ENCODE peak calls at places on chromosomes 4 and X, in nine cellular contexts. N, V, A, C, I, H, P, Z and Y are unnamed samples.

GRCh38 chr4:5037553-5038551 is 13.4 kb upstream of the STK32B start:
- DNase-seq in N (peak; percentile 71), V (peak; percentile 96), A (peak; percentile 93), C (no peak), I (no peak), H (peak; percentile 96), P (no peak), Z (no peak), Y (peak; percentile 98)

GRCh38 chr4:123421227-123421941 is 24.8 kb downstream of the SPRY1 start:
- DNase-seq in N (no peak), V (no peak), A (no peak), C (no peak), I (no peak), H (no peak), P (no peak), Z (no peak), Y (no peak)

GRCh38 chr4:89434364-89434988 is 126.9 kb upstream of the GPRIN3 start:
- DNase-seq in N (no peak), V (no peak), A (peak; percentile 54), C (no peak), I (peak; percentile 6), H (peak; percentile 1), P (no peak), Z (no peak), Y (no peak)

GRCh38 chr4:188428935-188429334 is 289.7 kb downstream of the TRIML1 start:
- DNase-seq in N (no peak), V (no peak), A (peak; percentile 71), C (no peak), I (no peak), H (no peak), P (no peak), Z (no peak), Y (no peak)

GRCh38 chr4:139458543-139458942 is 4.6 kb downstream of the RAB33B start:
- DNase-seq in N (no peak), V (no peak), A (no peak), C (no peak), I (no peak), H (no peak), P (no peak), Z (no peak), Y (no peak)

GRCh38 chr4:11106190-11106589 is 322.5 kb downstream of the HS3ST1 start:
- DNase-seq in N (no peak), V (no peak), A (peak; percentile 66), C (no peak), I (no peak), H (no peak), P (no peak), Z (no peak), Y (no peak)

GRCh38 chr4:38069271-38069760 is 109.1 kb downstream of the PTTG2 start:
- DNase-seq in N (no peak), V (no peak), A (peak; percentile 16), C (peak; percentile 73), I (no peak), H (no peak), P (no peak), Z (no peak), Y (no peak)

GRCh38 chr4:153520871-153521329 is 54.7 kb downstream of the TMEM131L start:
- DNase-seq in N (no peak), V (no peak), A (no peak), C (no peak), I (peak; percentile 61), H (no peak), P (no peak), Z (no peak), Y (no peak)

GRCh38 chrX:124441971-124442370 is 95.6 kb downstream of the SH2D1A start:
- DNase-seq in N (no peak), V (no peak), A (no peak), C (no peak), I (no peak), H (no peak), P (no peak), Z (no peak), Y (no peak)

GRCh38 chr4:152719856-152720556 is 40.2 kb upstream of the TMEM154 start:
- DNase-seq in N (no peak), V (no peak), A (no peak), C (no peak), I (no peak), H (no peak), P (no peak), Z (no peak), Y (no peak)

GRCh38 chr4:128653514-128654420 is 155.7 kb upstream of the JADE1 start:
- DNase-seq in N (no peak), V (no peak), A (no peak), C (peak; percentile 59), I (no peak), H (no peak), P (no peak), Z (no peak), Y (no peak)

GRCh38 chrX:55007633-55008032 is 7.5 kb downstream of the APEX2 start:
- DNase-seq in N (peak; percentile 9), V (no peak), A (peak; percentile 74), C (peak; percentile 41), I (no peak), H (peak; percentile 3), P (no peak), Z (no peak), Y (no peak)

GRCh38 chr4:188110741-188111458 is 1.5 kb upstream of the TRIML2 start:
- DNase-seq in N (no peak), V (no peak), A (peak; percentile 54), C (no peak), I (no peak), H (no peak), P (no peak), Z (no peak), Y (no peak)

GRCh38 chr4:142696334-142697122 is 149.6 kb downstream of the INPP4B start:
- DNase-seq in N (no peak), V (no peak), A (no peak), C (no peak), I (peak; percentile 75), H (no peak), P (peak; percentile 35), Z (no peak), Y (no peak)

DNA sequence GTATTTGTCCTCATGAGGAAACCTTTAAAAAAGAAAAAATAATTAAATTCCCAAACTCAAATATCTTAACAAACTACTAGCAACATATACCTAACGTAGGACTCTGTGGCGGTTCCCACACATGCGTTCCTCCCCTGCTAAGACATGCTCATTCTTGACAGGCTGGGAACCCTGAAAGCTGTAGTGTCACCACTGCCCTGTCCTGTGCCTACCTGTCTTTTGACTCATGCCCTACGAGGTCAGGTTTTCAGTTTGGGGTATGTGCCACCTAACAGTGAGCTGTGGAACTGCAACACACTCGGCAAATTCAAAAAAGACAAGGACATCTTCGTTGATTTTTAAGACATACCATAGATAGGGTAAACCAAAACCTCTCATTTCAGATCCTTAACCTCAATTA is 17.8 kb downstream of the IDS start:
- DNase-seq in N (no peak), V (no peak), A (peak; percentile 33), C (no peak), I (no peak), H (no peak), P (no peak), Z (no peak), Y (no peak)
- TF ChIP-seq CTCF in N (peak; percentile 23), V (no peak), A (peak; percentile 31), C (no peak), I (peak; percentile 32), H (peak; percentile 28), P (no peak), Z (peak; percentile 28), Y (no peak)

DNA sequence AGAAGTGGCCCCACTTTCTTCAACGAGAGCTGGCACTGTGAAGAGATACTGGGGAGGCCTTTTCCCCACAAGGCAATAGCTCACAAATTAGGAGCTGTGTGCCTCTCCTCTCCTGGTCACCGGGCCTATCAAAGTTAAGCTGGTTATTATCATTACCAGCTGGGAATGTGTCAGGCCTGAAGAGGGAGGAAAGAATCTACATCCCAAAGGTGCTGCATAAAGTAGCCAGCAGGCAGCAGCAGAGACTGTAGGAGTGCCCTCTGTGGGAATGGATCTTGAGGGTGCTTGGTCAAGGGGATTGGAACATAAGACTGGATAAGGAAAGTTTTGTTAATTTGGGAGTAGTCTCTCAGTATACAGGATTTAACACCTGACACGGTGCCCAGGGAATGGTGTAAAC is 9.1 kb upstream of the TMPRSS11D start:
- DNase-seq in N (no peak), V (no peak), A (no peak), C (no peak), I (no peak), H (no peak), P (no peak), Z (no peak), Y (no peak)
- TF ChIP-seq CTCF in N (peak; percentile 38), V (peak; percentile 19), A (no peak), C (no peak), I (peak; percentile 21), H (peak; percentile 38), P (no peak), Z (no peak), Y (peak; percentile 16)

GRCh38 chr4:132332932-132333722 is 816.0 kb upstream of the PCDH10 start:
- DNase-seq in N (no peak), V (no peak), A (peak; percentile 28), C (no peak), I (no peak), H (no peak), P (no peak), Z (no peak), Y (no peak)
- TF ChIP-seq CTCF in N (no peak), V (no peak), A (no peak), C (no peak), I (peak; percentile 38), H (no peak), P (no peak), Z (no peak), Y (no peak)

DNA sequence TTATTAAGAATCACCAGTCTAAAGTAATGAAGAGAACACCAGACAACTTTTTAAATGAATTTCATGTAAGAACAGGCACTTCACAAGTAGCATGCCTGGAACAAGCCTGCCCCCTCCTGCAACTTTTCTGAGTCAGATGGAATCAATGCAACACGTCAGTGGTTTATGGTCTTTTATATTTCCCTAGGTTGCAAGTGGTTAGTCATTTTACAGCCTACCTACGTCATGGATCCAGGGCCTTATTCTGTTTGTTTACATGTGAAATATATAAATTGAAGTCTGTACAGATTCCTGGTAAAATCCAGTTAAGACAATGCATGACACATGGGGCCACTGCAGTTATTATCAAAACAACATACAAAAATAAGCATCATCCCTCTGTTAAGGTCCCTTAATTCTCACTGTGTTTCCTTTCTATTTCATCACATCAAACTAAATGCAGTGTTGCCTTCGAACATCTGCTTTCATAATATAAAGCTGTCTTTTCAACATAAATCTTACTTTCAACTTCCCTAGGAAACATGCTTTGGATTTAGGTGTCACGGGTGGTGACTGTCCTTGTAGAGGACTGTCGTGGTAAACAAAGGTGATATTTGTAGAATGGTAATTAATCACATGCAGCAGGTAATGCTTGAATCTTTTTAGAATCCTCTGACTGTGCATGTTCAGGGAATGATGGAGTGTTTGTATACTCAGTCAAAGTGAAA is 309.3 kb downstream of the FRMPD4 start:
- DNase-seq in N (peak; percentile 14), V (peak; percentile 76), A (peak; percentile 80), C (no peak), I (no peak), H (peak; percentile 85), P (no peak), Z (no peak), Y (peak; percentile 15)
- TF ChIP-seq CTCF in N (no peak), V (peak; percentile 18), A (peak; percentile 22), C (no peak), I (no peak), H (peak; percentile 31), P (no peak), Z (no peak), Y (peak; percentile 26)

GRCh38 chrX:68808686-68809357 is 20.0 kb upstream of the EFNB1 start:
- DNase-seq in N (no peak), V (no peak), A (no peak), C (no peak), I (no peak), H (no peak), P (no peak), Z (no peak), Y (no peak)
- TF ChIP-seq CTCF in N (no peak), V (peak; percentile 5), A (no peak), C (no peak), I (no peak), H (peak; percentile 50), P (no peak), Z (no peak), Y (peak; percentile 30)